ENCODE peak calls at places on chromosome 7, in six cellular contexts. Y, Q, W, R, N and D are unnamed samples.

GRCh38 chr7:103691291-103691690 is 245.3 kb upstream of the SLC26A5 start:
- DNase-seq in N (no peak), R (no peak), W (no peak), Y (no peak), Q (no peak), D (no peak)

GRCh38 chr7:151454932-151455530 is 15.1 kb upstream of the CRYGN start:
- DNase-seq in R (no peak), Y (no peak), N (no peak), Q (no peak), W (no peak), D (peak; percentile 67)

GRCh38 chr7:91098566-91098965 is 165.7 kb upstream of the FZD1 start:
- DNase-seq in R (no peak), Y (peak; percentile 29), Q (no peak), N (no peak), W (no peak), D (no peak)

GRCh38 chr7:19249281-19249680 is 104.1 kb upstream of the FERD3L start:
- DNase-seq in R (no peak), Q (no peak), N (no peak), Y (no peak), W (no peak), D (no peak)

GRCh38 chr7:95330194-95331003 is 6.1 kb upstream of the PON1 start:
- DNase-seq in N (no peak), Y (no peak), Q (no peak), W (no peak), R (no peak), D (no peak)

GRCh38 chr7:56291-56913 is 136.0 kb upstream of the FAM20C start:
- DNase-seq in N (no peak), R (no peak), W (peak; percentile 1), Q (peak; percentile 8), Y (no peak), D (peak; percentile 59)

GRCh38 chr7:103887050-103887449 is 102.4 kb downstream of the RELN start:
- DNase-seq in Q (no peak), N (no peak), W (no peak), Y (no peak), R (no peak), D (no peak)

GRCh38 chr7:90383422-90383821 is 19.8 kb upstream of the CLDN12 start:
- DNase-seq in W (no peak), Y (peak; percentile 75), N (no peak), R (no peak), Q (no peak), D (no peak)

GRCh38 chr7:97973206-97973658 is 16.8 kb downstream of the OCM2 start:
- DNase-seq in N (no peak), R (peak; percentile 87), W (no peak), Y (no peak), Q (no peak), D (no peak)

GRCh38 chr7:35802649-35803048 is 1.8 kb downstream of the SEPTIN7 start:
- DNase-seq in Q (no peak), R (no peak), W (no peak), Y (peak; percentile 15), N (no peak), D (no peak)

GRCh38 chr7:155811895-155812761 is at the start of gene SHH:
- DNase-seq in R (no peak), Q (no peak), N (no peak), Y (peak; percentile 33), W (no peak), D (no peak)

GRCh38 chr7:69992938-69993337 is 394.7 kb downstream of the AUTS2 start:
- DNase-seq in N (no peak), Q (no peak), W (no peak), Y (no peak), R (no peak), D (no peak)

GRCh38 chr7:1552200-1552599 is 3.8 kb downstream of the TMEM184A start:
- DNase-seq in N (no peak), W (no peak), R (no peak), Y (no peak), Q (no peak), D (no peak)

GRCh38 chr7:47901542-47901941 is 46.7 kb downstream of the PKD1L1 start:
- DNase-seq in Q (no peak), N (no peak), Y (peak; percentile 19), R (no peak), W (no peak), D (no peak)

GRCh38 chr7:36605261-36605660 is 119.0 kb downstream of the AOAH start:
- DNase-seq in R (no peak), N (no peak), W (no peak), Y (no peak), Q (no peak), D (no peak)

GRCh38 chr7:35619863-35620262 is 75.1 kb downstream of the HERPUD2 start:
- DNase-seq in N (no peak), Y (no peak), R (no peak), W (no peak), Q (no peak), D (no peak)

GRCh38 chr7:79593819-79594218 is 140.4 kb upstream of the MAGI2 start:
- DNase-seq in R (no peak), Y (no peak), W (no peak), N (no peak), Q (no peak), D (no peak)

GRCh38 chr7:135213831-135214230 is 2.5 kb upstream of the WDR91 start:
- DNase-seq in N (no peak), Y (no peak), W (no peak), R (no peak), Q (no peak), D (no peak)

GRCh38 chr7:143172354-143172753 is 10.9 kb upstream of the TAS2R39 start:
- DNase-seq in R (no peak), Q (no peak), N (peak; percentile 79), Y (no peak), W (peak; percentile 66), D (peak; percentile 67)

GRCh38 chr7:138358850-138359341 is 101.2 kb upstream of the TRIM24 start:
- DNase-seq in Y (no peak), R (no peak), N (no peak), Q (no peak), W (no peak), D (no peak)

GRCh38 chr7:36021367-36021766 is 131.7 kb upstream of the EEPD1 start:
- DNase-seq in N (no peak), Y (no peak), W (no peak), R (peak; percentile 10), Q (no peak), D (no peak)

GRCh38 chr7:90298145-90299038 is 22.7 kb downstream of the FAM237B start:
- DNase-seq in R (peak; percentile 29), Q (no peak), W (no peak), N (no peak), Y (peak; percentile 75), D (no peak)

GRCh38 chr7:94258856-94259255 is 135.8 kb upstream of the COL1A2 start:
- DNase-seq in Q (no peak), R (no peak), N (no peak), W (no peak), Y (no peak), D (no peak)

GRCh38 chr7:90726120-90726519 is 130.0 kb downstream of the CDK14 start:
- DNase-seq in Q (no peak), Y (peak; percentile 46), N (no peak), R (no peak), W (no peak), D (no peak)

GRCh38 chr7:27174077-27175004 is at the start of gene HOXA10:
- DNase-seq in N (peak; percentile 22), Y (no peak), R (no peak), W (peak; percentile 63), Q (no peak), D (peak; percentile 88)
- TF ChIP-seq POLR2A in N (no peak), Y (no peak), R (peak; percentile 22), W (peak; percentile 58), Q (no peak), D (peak; percentile 52)

GRCh38 chr7:128033246-128033645 is 2.0 kb upstream of the LRRC4 start:
- DNase-seq in R (no peak), W (no peak), N (no peak), Q (no peak), Y (no peak), D (no peak)

GRCh38 chr7:128030999-128031681 is at the start of gene LRRC4:
- DNase-seq in W (peak; percentile 36), Q (peak; percentile 60), Y (peak; percentile 43), R (no peak), N (peak; percentile 48), D (no peak)

GRCh38 chr7:128030263-128030998 is 806 bp downstream of the LRRC4 start:
- DNase-seq in R (no peak), Q (no peak), N (no peak), W (no peak), Y (no peak), D (no peak)

GRCh38 chr7:128032605-128033235 is 1.5 kb upstream of the LRRC4 start:
- DNase-seq in Q (peak; percentile 46), N (no peak), Y (peak; percentile 28), R (no peak), W (no peak), D (peak; percentile 71)

GRCh38 chr7:128031901-128032604 is 816 bp upstream of the LRRC4 start:
- DNase-seq in Y (peak; percentile 96), R (no peak), Q (peak; percentile 49), N (peak; percentile 34), W (peak; percentile 33), D (peak; percentile 73)
- H3K4me1 ChIP-seq in Y (peaks cover 7% of the 10 kb centered on the region), R (no peaks in the 10 kb centered on the region), Q (peaks cover 9% of the 10 kb centered on the region), N (peaks cover 56% of the 10 kb centered on the region), W (peaks cover 8% of the 10 kb centered on the region), D (peaks cover 17% of the 10 kb centered on the region)

DNA sequence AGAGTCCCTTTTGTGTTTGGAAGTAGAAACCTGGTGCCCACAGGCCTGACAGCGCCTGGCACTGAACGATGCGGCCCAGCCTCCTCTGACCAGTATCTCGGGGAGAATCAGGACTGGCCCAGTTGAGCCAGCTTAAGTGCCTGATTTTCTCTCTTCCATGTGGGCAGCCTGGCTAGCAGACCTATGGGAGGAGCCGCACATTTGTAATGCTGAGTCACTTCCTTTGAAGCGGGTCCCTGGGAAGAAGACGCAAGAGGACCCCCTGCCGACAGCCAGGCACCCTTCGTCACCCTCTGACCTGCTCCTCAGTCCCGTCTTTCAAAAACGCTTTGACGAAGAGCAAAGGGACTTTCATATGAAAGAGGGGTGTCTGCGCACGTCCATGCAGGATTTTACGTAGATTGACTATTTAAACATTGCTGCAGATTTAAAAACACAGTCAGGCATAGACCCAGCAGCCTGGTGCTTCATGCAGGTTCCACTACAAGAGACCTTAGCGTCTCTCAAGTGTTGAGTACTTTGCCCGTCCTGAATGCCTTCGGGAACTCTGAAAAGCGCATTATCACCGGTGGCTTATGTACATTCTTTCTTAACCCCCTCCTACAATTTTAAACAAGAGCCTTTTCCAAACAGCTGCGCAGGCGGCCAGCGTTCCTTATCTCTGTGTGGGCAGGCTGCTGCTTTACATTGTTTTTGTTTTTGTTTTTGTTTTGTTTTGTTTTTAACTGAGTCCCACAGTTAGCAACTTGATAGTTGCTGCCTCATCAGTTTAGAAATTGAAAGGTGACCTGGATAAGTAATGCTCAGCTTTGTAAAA is 36.5 kb upstream of the AP5Z1 start:
- DNase-seq in N (peak; percentile 36), W (no peak), R (peak; percentile 73), Q (no peak), Y (peak; percentile 95), D (peak; percentile 81)
- TF ChIP-seq POLR2A in N (no peak), W (no peak), R (no peak), Q (no peak), Y (peak; percentile 77), D (no peak)

GRCh38 chr7:6168469-6168868 is 104.0 kb downstream of the CYTH3 start:
- DNase-seq in Y (no peak), R (no peak), W (no peak), N (no peak), Q (no peak), D (no peak)
- H3K4me1 ChIP-seq in Y (peaks cover 3% of the 10 kb centered on the region), R (no peaks in the 10 kb centered on the region), W (no peaks in the 10 kb centered on the region), N (peaks cover 8% of the 10 kb centered on the region), Q (no peaks in the 10 kb centered on the region), D (no peaks in the 10 kb centered on the region)